ENCODE peak calls at places on chromosome 10, in eight cellular contexts. One of them, this sample, is unnamed.

GRCh38 chr10:46094931-46095755 is 49.1 kb upstream of the MSMB start:
- DNase-seq in K562: no peak
- DNase-seq in HepG2: no peak
- DNase-seq in A549: no peak
- DNase-seq in NB4: peak; percentile 56
- DNase-seq in HCT116: no peak
- DNase-seq in endothelial cell of umbilical vein: no peak
- DNase-seq in SK-N-SH: peak; percentile 44
- DNase-seq in this sample: no peak

GRCh38 chr10:15782851-15783250 is 63.1 kb upstream of the ITGA8 start:
- DNase-seq in K562: no peak
- DNase-seq in HepG2: no peak
- DNase-seq in A549: no peak
- DNase-seq in NB4: no peak
- DNase-seq in HCT116: no peak
- DNase-seq in endothelial cell of umbilical vein: no peak
- DNase-seq in SK-N-SH: no peak
- DNase-seq in this sample: no peak

GRCh38 chr10:121129266-121129665 is 278.1 kb downstream of the WDR11 start:
- DNase-seq in K562: no peak
- DNase-seq in HepG2: no peak
- DNase-seq in A549: no peak
- DNase-seq in NB4: no peak
- DNase-seq in HCT116: no peak
- DNase-seq in endothelial cell of umbilical vein: no peak
- DNase-seq in SK-N-SH: no peak
- DNase-seq in this sample: no peak

GRCh38 chr10:24463683-24464426 is 254.9 kb downstream of the KIAA1217 start:
- DNase-seq in K562: no peak
- DNase-seq in HepG2: no peak
- DNase-seq in A549: no peak
- DNase-seq in NB4: peak; percentile 79
- DNase-seq in HCT116: no peak
- DNase-seq in endothelial cell of umbilical vein: peak; percentile 13
- DNase-seq in SK-N-SH: no peak
- DNase-seq in this sample: no peak

GRCh38 chr10:5563237-5563961 is 38.6 kb downstream of the CALML3 start:
- DNase-seq in K562: no peak
- DNase-seq in HepG2: no peak
- DNase-seq in A549: no peak
- DNase-seq in NB4: no peak
- DNase-seq in HCT116: no peak
- DNase-seq in endothelial cell of umbilical vein: no peak
- DNase-seq in SK-N-SH: no peak
- DNase-seq in this sample: no peak

GRCh38 chr10:102523250-102524029 is 19.7 kb downstream of the SUFU start:
- DNase-seq in K562: peak; percentile 18
- DNase-seq in HepG2: peak; percentile 23
- DNase-seq in A549: no peak
- DNase-seq in NB4: no peak
- DNase-seq in HCT116: no peak
- DNase-seq in endothelial cell of umbilical vein: no peak
- DNase-seq in SK-N-SH: no peak
- DNase-seq in this sample: no peak

GRCh38 chr10:44033008-44033407 is 351.9 kb downstream of the CXCL12 start:
- DNase-seq in K562: no peak
- DNase-seq in HepG2: no peak
- DNase-seq in A549: no peak
- DNase-seq in NB4: no peak
- DNase-seq in HCT116: no peak
- DNase-seq in endothelial cell of umbilical vein: no peak
- DNase-seq in SK-N-SH: no peak
- DNase-seq in this sample: no peak

GRCh38 chr10:78696791-78697420 is 371.9 kb upstream of the ZMIZ1 start:
- DNase-seq in K562: no peak
- DNase-seq in HepG2: no peak
- DNase-seq in A549: no peak
- DNase-seq in NB4: no peak
- DNase-seq in HCT116: no peak
- DNase-seq in endothelial cell of umbilical vein: no peak
- DNase-seq in SK-N-SH: no peak
- DNase-seq in this sample: no peak

GRCh38 chr10:86652361-86653202 is 1.8 kb upstream of the OPN4 start:
- DNase-seq in K562: no peak
- DNase-seq in HepG2: no peak
- DNase-seq in A549: no peak
- DNase-seq in NB4: no peak
- DNase-seq in HCT116: no peak
- DNase-seq in endothelial cell of umbilical vein: no peak
- DNase-seq in SK-N-SH: peak; percentile 14
- DNase-seq in this sample: peak; percentile 11

GRCh38 chr10:110360857-110361474 is 56.2 kb upstream of the SMNDC1 start:
- DNase-seq in K562: no peak
- DNase-seq in HepG2: no peak
- DNase-seq in A549: no peak
- DNase-seq in NB4: no peak
- DNase-seq in HCT116: no peak
- DNase-seq in endothelial cell of umbilical vein: no peak
- DNase-seq in SK-N-SH: no peak
- DNase-seq in this sample: no peak

GRCh38 chr10:46536781-46537180 is 19.7 kb downstream of the GPRIN2 start:
- DNase-seq in K562: no peak
- DNase-seq in HepG2: no peak
- DNase-seq in A549: no peak
- DNase-seq in NB4: no peak
- DNase-seq in HCT116: no peak
- DNase-seq in endothelial cell of umbilical vein: no peak
- DNase-seq in SK-N-SH: no peak
- DNase-seq in this sample: peak; percentile 14

GRCh38 chr10:67608001-67608400 is 88.0 kb downstream of the CTNNA3 start:
- DNase-seq in K562: no peak
- DNase-seq in HepG2: no peak
- DNase-seq in A549: no peak
- DNase-seq in NB4: no peak
- DNase-seq in HCT116: no peak
- DNase-seq in endothelial cell of umbilical vein: no peak
- DNase-seq in SK-N-SH: no peak
- DNase-seq in this sample: no peak

GRCh38 chr10:113235505-113235904 is 285.5 kb downstream of the TCF7L2 start:
- DNase-seq in K562: no peak
- DNase-seq in HepG2: no peak
- DNase-seq in A549: no peak
- DNase-seq in NB4: no peak
- DNase-seq in HCT116: no peak
- DNase-seq in endothelial cell of umbilical vein: no peak
- DNase-seq in SK-N-SH: no peak
- DNase-seq in this sample: no peak

GRCh38 chr10:113228570-113228969 is 278.5 kb downstream of the TCF7L2 start:
- DNase-seq in K562: no peak
- DNase-seq in HepG2: no peak
- DNase-seq in A549: no peak
- DNase-seq in NB4: no peak
- DNase-seq in HCT116: no peak
- DNase-seq in endothelial cell of umbilical vein: no peak
- DNase-seq in SK-N-SH: no peak
- DNase-seq in this sample: no peak

GRCh38 chr10:113230018-113230610 is 280.1 kb downstream of the TCF7L2 start:
- DNase-seq in K562: no peak
- DNase-seq in HepG2: no peak
- DNase-seq in A549: no peak
- DNase-seq in NB4: no peak
- DNase-seq in HCT116: no peak
- DNase-seq in endothelial cell of umbilical vein: no peak
- DNase-seq in SK-N-SH: no peak
- DNase-seq in this sample: no peak

GRCh38 chr10:113236998-113237397 is 287.0 kb downstream of the TCF7L2 start:
- DNase-seq in K562: no peak
- DNase-seq in HepG2: no peak
- DNase-seq in A549: no peak
- DNase-seq in NB4: no peak
- DNase-seq in HCT116: no peak
- DNase-seq in endothelial cell of umbilical vein: no peak
- DNase-seq in SK-N-SH: no peak
- DNase-seq in this sample: no peak

DNA sequence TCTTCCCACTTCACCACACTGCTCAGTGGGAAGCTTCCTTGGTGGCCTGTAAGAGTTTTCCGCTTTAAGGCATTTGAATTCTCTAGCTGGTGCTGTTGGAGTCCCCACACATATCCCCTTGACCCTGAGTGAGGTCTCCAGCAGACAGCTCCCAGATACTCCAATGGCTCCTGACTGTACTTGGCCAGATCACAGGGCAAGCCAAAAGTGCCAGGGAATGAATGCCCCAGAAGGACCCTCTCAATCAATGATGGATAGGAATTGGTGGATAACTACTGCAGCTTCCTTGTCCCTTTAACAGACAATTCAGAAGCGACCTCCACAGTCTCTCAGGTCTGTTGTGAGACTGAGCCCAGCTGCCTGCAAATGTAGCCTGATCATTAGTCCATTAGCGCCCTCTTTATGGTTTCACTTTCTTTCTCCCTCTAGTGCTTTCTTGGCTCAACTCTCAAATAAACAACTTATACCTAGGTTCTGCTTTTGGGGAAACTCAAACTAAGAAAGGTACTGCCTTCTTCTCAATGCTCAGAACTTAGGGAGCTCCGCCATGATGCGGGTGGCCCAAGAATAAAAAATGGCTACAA is 283.0 kb downstream of the TCF7L2 start:
- DNase-seq in K562: no peak
- DNase-seq in HepG2: no peak
- DNase-seq in A549: no peak
- DNase-seq in NB4: peak; percentile 16
- DNase-seq in HCT116: no peak
- DNase-seq in endothelial cell of umbilical vein: no peak
- DNase-seq in SK-N-SH: no peak
- DNase-seq in this sample: no peak
- TF ChIP-seq MAX in K562: no peak
- TF ChIP-seq MAX in HepG2: no peak
- TF ChIP-seq MAX in A549: no peak
- TF ChIP-seq MAX in NB4: no peak
- TF ChIP-seq MAX in HCT116: no peak
- TF ChIP-seq MAX in endothelial cell of umbilical vein: no peak
- TF ChIP-seq MAX in SK-N-SH: no peak
- TF ChIP-seq MAX in this sample: no peak

GRCh38 chr10:75911426-75911825 is 480.0 kb downstream of the LRMDA start:
- DNase-seq in K562: no peak
- DNase-seq in HepG2: no peak
- DNase-seq in A549: no peak
- DNase-seq in NB4: no peak
- DNase-seq in HCT116: no peak
- DNase-seq in endothelial cell of umbilical vein: no peak
- DNase-seq in SK-N-SH: no peak
- DNase-seq in this sample: no peak
- TF ChIP-seq MAX in K562: no peak
- TF ChIP-seq MAX in HepG2: no peak
- TF ChIP-seq MAX in A549: no peak
- TF ChIP-seq MAX in NB4: no peak
- TF ChIP-seq MAX in HCT116: no peak
- TF ChIP-seq MAX in endothelial cell of umbilical vein: no peak
- TF ChIP-seq MAX in SK-N-SH: no peak
- TF ChIP-seq MAX in this sample: no peak

DNA sequence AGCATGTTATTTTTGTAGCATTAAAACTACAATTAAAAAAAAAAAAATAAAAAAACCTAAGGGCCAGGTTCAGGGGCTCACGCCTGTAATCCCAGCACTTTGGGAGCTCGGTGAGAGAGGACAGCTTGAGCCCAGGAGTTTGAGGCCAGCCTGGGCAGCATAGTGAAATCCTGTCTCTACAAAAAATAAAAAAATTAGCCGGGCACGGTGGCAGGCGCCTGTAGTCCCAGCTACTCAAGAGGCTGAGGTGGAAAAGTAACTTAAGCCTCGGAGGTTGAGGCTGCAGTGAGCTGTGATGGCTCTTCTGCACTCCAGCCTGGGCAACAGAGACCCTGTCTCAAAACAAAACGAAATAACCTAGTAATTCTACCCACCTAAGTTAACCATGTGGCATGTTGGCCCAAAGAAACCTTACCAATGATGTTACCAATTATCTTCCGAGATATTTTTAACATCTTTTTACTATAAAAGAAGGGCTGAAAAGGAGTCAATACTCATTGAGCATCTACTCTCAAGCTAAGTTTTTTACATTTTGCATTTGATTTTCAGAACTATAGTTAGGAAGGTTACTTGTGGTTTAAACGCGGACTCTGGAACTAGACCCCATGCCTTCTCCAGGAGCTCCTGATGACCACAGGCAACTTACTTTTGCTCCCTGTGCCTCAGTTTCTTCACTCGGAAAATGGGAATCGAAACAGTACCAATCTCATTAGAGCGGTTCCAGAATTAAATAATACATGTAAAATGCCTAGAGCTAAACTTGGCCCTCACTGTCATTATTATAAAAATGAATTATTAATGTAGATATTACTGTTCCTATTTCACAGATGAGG is 1.4 kb downstream of the ITGB1 start:
- DNase-seq in K562: no peak
- DNase-seq in HepG2: no peak
- DNase-seq in A549: no peak
- DNase-seq in NB4: no peak
- DNase-seq in HCT116: no peak
- DNase-seq in endothelial cell of umbilical vein: peak; percentile 18
- DNase-seq in SK-N-SH: no peak
- DNase-seq in this sample: no peak
- TF ChIP-seq MAX in K562: no peak
- TF ChIP-seq MAX in HepG2: no peak
- TF ChIP-seq MAX in A549: peak; percentile 37
- TF ChIP-seq MAX in NB4: no peak
- TF ChIP-seq MAX in HCT116: no peak
- TF ChIP-seq MAX in endothelial cell of umbilical vein: no peak
- TF ChIP-seq MAX in SK-N-SH: no peak
- TF ChIP-seq MAX in this sample: no peak

GRCh38 chr10:36720931-36721330 is 404.5 kb upstream of the ANKRD30A start:
- DNase-seq in K562: no peak
- DNase-seq in HepG2: no peak
- DNase-seq in A549: no peak
- DNase-seq in NB4: no peak
- DNase-seq in HCT116: no peak
- DNase-seq in endothelial cell of umbilical vein: peak; percentile 6
- DNase-seq in SK-N-SH: no peak
- DNase-seq in this sample: no peak
- TF ChIP-seq MAX in K562: no peak
- TF ChIP-seq MAX in HepG2: no peak
- TF ChIP-seq MAX in A549: no peak
- TF ChIP-seq MAX in NB4: no peak
- TF ChIP-seq MAX in HCT116: no peak
- TF ChIP-seq MAX in endothelial cell of umbilical vein: no peak
- TF ChIP-seq MAX in SK-N-SH: no peak
- TF ChIP-seq MAX in this sample: no peak

GRCh38 chr10:96719850-96720421 is 378 bp downstream of the PIK3AP1 start:
- DNase-seq in K562: peak; percentile 66
- DNase-seq in HepG2: peak; percentile 16
- DNase-seq in A549: peak; percentile 57
- DNase-seq in NB4: peak; percentile 95
- DNase-seq in HCT116: peak; percentile 19
- DNase-seq in endothelial cell of umbilical vein: no peak
- DNase-seq in SK-N-SH: peak; percentile 50
- DNase-seq in this sample: peak; percentile 84
- TF ChIP-seq MAX in K562: no peak
- TF ChIP-seq MAX in HepG2: no peak
- TF ChIP-seq MAX in A549: no peak
- TF ChIP-seq MAX in NB4: peak; percentile 64
- TF ChIP-seq MAX in HCT116: peak; percentile 28
- TF ChIP-seq MAX in endothelial cell of umbilical vein: no peak
- TF ChIP-seq MAX in SK-N-SH: no peak
- TF ChIP-seq MAX in this sample: no peak